ENCODE peak calls at places on chromosomes 11 and 22, in four cellular contexts. H is colonic mucosa, U is lower leg skin, K is thoracic aorta. E is an unnamed sample.

GRCh38 chr11:9861860-9862725 is 198.2 kb downstream of the SWAP70 start:
- DNase-seq in U (peak), K (no peak), H (peak), E (peak)

GRCh38 chr22:35552186-35552842 is 11.7 kb downstream of the RASD2 start:
- DNase-seq in U (no peak), H (peak), K (no peak), E (peak)

GRCh38 chr11:11382858-11383532 is 29.9 kb upstream of the CSNK2A3 start:
- DNase-seq in K (no peak), U (no peak), H (no peak), E (no peak)

GRCh38 chr11:98565311-98565710 is 455.4 kb upstream of the CNTN5 start:
- DNase-seq in U (no peak), H (no peak), K (no peak), E (no peak)

GRCh38 chr11:9494316-9494715 is 33.5 kb downstream of the ZNF143 start:
- DNase-seq in K (no peak), U (no peak), H (no peak), E (no peak)

GRCh38 chr11:10899542-10899830 is 41.6 kb upstream of the ZBED5 start:
- DNase-seq in U (peak), H (peak), K (peak), E (peak)

GRCh38 chr11:134656861-134657540 is 245.0 kb upstream of the B3GAT1 start:
- DNase-seq in H (peak), K (no peak), U (peak), E (no peak)

GRCh38 chr11:116707250-116707649 is 65.5 kb downstream of the BUD13 start:
- DNase-seq in U (no peak), H (peak), K (no peak), E (no peak)

GRCh38 chr11:105152556-105152955 is 13.0 kb upstream of the CARD18 start:
- DNase-seq in H (no peak), K (no peak), U (no peak), E (no peak)

GRCh38 chr22:17969732-17970131 is 54.6 kb downstream of the MICAL3 start:
- DNase-seq in K (peak), U (no peak), H (no peak), E (no peak)

GRCh38 chr11:3087821-3088800 is 30.9 kb upstream of the CARS1 start:
- DNase-seq in K (no peak), U (no peak), H (no peak), E (no peak)

GRCh38 chr22:37647317-37647716 is 7.8 kb downstream of the SH3BP1 start:
- DNase-seq in K (no peak), U (no peak), H (no peak), E (no peak)

GRCh38 chr11:58647141-58647699 is 24.8 kb downstream of the CNTF start:
- DNase-seq in H (no peak), U (no peak), K (no peak), E (no peak)

GRCh38 chr22:20094158-20094807 is 14.2 kb downstream of the DGCR8 start:
- DNase-seq in K (no peak), H (no peak), U (no peak), E (no peak)

GRCh38 chr22:19941365-19942070 is at the start of the genes COMT and TXNRD2:
- DNase-seq in U (no peak), K (no peak), H (peak), E (peak)

DNA sequence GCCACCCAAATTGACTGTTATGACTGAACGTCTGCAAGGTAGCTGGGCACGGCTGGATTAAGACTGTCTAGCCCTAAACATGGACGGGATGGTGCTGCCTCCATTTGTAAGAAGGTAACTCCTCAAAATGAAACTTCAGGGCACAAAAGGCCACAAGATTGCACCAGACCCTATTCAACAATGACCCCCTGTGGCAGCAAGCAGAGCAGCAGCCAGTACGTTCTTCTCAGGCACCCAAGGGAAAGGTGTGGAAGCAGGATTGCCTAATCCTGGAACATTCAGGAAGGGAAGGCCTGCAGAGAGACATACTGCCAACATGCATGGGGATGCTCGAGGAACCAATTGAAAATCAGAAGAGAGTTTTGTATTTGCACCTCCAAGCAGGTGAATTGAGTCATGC is 4.5 kb upstream of the TBX10 start:
- DNase-seq in K (no peak), H (no peak), U (no peak), E (no peak)
- TF ChIP-seq CTCF in K (no peak), H (no peak), U (no peak), E (peak)

GRCh38 chr11:78630561-78631303 is 56.1 kb upstream of the NARS2 start:
- DNase-seq in H (no peak), K (no peak), U (no peak), E (no peak)
- TF ChIP-seq CTCF in H (no peak), K (no peak), U (no peak), E (no peak)

DNA sequence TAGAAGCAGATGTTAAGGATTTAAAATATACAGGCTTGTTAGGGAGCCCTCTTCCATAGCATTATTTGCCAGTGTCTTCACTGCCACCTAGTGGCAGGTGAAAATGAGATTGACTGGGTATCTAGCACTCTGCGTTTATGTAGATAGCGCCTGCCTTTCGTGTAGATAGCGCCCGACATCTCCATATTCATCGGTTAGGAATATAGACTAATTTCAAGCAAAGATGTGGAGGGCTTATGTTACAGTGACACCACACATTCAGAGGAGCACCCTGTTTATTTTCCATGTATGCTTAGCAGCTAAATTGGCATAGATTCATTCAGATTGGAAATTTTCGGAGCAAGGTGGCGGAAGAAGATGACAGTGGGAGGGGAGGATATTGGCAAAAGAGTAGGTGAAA is 72.0 kb downstream of the SLC5A12 start:
- DNase-seq in K (no peak), U (peak), H (peak), E (peak)
- TF ChIP-seq CTCF in K (peak), U (no peak), H (peak), E (peak)

DNA sequence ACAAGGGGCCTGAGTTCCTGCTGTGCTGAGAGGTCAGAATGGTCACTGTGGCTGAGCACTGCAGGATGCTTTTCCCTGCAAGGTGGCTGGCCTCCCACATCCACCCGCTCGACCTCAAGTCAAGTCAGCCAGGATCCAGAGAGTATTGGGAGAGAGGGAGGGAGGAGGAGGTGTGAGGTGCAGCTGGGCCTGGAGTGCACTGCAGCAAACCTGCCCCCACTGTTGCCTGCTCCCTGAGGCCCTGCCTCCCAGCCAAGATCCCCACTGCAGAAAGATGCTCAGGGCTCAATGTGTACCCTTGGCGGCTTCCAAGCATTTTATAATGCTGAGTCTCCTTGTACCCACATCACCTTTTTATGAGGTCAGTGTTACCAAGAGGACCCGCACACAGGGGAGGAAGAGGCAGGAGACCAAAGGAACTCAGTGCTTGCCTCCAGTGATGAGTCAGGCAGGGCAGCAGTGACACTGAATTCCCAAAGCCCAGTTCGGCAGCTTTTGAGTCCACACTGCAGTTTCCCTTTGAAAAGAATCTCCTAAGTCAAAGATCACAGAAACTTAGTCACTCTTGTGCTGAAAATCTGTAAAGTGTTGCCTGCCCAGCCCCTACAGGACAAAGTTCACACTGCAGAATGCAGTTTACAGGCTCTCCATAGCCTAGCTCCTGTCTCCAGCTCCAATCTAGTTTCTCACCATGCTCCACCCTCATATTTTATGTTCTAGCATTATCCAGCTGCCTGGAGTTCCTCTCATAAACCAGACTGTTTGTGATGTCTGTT is 3.1 kb downstream of the ENDOD1 start:
- DNase-seq in K (no peak), H (peak), U (no peak), E (peak)
- TF ChIP-seq CTCF in K (peak), H (peak), U (no peak), E (peak)

GRCh38 chr11:61297341-61297740 is 2.2 kb upstream of the VWCE start:
- DNase-seq in K (no peak), H (no peak), U (no peak), E (no peak)
- TF ChIP-seq CTCF in K (no peak), H (no peak), U (no peak), E (no peak)

GRCh38 chr11:66266378-66267038 is 1.9 kb upstream of the RAB1B start:
- DNase-seq in U (no peak), H (no peak), K (no peak), E (no peak)

GRCh38 chr11:66265531-66266377 is 2.7 kb upstream of the RAB1B start:
- DNase-seq in U (no peak), H (no peak), K (no peak), E (no peak)

GRCh38 chr11:66263785-66264184 is 4.7 kb upstream of the RAB1B start:
- DNase-seq in U (no peak), K (no peak), H (no peak), E (no peak)

GRCh38 chr11:66264383-66264782 is 4.1 kb upstream of the RAB1B start:
- DNase-seq in K (no peak), U (no peak), H (no peak), E (no peak)

GRCh38 chr11:66264893-66265292 is 3.5 kb upstream of the RAB1B start:
- DNase-seq in U (no peak), H (no peak), K (no peak), E (peak)
- TF ChIP-seq CTCF in U (no peak), H (no peak), K (peak), E (peak)

DNA sequence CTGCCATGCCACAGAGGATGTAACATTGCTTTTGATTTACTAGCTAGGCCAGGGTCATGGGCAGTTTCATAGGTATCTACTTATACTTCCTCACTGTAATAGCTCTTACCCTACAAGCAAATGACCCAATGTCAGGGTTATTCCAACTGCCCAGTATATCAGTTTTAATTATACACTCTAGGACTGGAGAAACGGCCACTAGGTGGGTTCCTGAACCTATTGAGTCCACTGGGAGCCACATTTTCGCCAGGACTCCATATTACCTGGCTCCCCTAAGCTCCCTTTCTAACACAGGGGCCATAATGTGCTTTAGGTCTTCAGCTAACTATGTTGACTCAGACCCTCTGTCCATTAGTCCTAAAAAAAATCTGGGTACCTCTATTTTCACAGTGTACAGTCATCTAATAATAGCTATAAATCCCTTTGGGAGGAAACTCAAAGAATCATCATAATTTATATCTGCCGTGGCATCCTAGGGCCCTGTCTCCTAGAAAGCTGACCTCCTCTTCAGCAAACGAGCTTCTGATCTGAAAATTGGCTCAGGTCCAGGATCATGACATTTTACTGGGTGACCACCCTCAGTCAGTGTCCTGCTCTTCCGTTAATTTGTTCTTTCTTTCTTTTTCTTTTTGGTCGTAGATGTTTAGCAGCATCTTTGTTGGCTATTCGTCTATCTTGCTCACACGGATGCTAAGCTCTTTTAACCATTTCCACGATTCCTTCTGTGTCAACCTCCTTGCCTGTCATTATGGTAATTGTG is 244.3 kb downstream of the FAM76B start:
- DNase-seq in K (no peak), H (no peak), U (no peak), E (no peak)
- TF ChIP-seq CTCF in K (no peak), H (no peak), U (no peak), E (no peak)

DNA sequence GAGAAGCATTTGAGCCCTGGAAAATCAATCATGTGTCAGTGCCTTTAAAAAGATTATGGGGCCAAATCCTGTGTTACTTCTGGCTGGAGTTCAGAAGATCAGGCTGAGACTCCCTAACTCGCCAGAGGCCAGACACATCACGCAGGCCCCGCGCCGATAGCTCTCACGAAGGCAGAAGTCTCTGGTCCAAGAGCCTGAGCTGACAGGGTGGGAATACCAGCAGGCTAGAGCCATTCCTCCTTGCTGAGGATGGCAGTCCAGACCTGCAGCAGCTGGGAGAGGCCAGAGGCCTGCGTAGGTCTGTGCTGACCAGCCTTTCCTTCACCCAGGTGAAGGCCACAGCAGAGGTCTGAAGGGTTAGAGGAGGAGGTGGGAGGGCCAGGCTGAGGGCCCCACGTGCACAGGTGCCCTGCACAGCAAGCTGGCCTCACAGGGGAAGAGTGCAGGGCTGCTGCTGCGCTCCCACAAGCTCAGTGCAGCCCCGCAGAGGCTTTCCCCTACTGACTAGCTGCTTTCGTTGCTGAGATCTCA is 52.9 kb downstream of the ST14 start:
- DNase-seq in U (peak), H (peak), K (no peak), E (no peak)
- TF ChIP-seq CTCF in U (no peak), H (no peak), K (no peak), E (no peak)

GRCh38 chr11:64246874-64247728 is at the start of gene PPP1R14B:
- DNase-seq in U (peak), K (peak), H (peak), E (peak)
- TF ChIP-seq CTCF in U (no peak), K (peak), H (no peak), E (no peak)

GRCh38 chr11:68615657-68616056 is 68.7 kb upstream of the GAL start:
- DNase-seq in H (no peak), K (no peak), U (no peak), E (no peak)

GRCh38 chr11:68609761-68610160 is 74.6 kb upstream of the GAL start:
- DNase-seq in K (no peak), H (no peak), U (no peak), E (no peak)

DNA sequence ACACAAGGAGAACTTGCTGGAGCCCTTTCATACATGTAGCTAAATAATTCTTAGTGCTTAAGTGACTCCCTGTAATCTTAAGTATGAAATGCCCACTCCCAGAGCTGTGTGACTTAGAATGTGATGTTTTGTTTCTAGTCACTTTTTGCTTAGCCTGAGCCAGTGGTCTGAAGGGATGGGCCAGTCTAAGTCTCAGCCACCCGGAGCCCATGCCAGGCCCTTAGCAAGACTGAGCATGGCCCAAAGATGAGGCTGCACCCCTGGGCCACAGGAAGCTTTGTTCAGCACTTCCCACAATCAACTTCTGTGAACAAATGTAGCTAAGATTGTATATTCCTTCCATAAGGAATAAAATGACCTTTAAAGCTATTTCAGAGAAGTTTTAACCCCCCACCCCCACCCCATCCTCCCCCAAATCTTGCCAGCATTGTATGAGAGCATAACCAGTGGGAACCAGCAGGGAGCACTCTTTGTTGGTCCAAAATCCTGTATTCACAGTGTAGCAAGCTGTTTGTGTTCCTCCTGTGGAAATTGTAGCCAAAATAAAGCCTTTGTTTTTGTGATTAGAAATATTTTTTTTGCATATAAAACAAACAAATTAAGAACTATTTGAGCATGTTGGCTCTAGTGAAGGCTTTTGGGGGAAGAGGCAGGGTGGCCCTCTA is 73.8 kb upstream of the GAL start:
- DNase-seq in H (no peak), U (no peak), K (no peak), E (no peak)
- TF ChIP-seq CTCF in H (no peak), U (no peak), K (no peak), E (no peak)